ENCODE peak calls at places on chromosomes 5 and 9, in five cellular contexts. One of them, this sample, is unnamed.

GRCh38 chr9:32431940-32432555 is 47.6 kb downstream of the ACO1 start:
- DNase-seq in epithelial cell of esophagus: peak; percentile 36
- DNase-seq in AG09309: no peak
- DNase-seq in stomach: peak; percentile 61
- DNase-seq in lower leg skin: no peak
- DNase-seq in this sample: no peak

GRCh38 chr9:114390952-114391351 is 3.2 kb upstream of the AKNA start:
- DNase-seq in epithelial cell of esophagus: no peak
- DNase-seq in stomach: no peak
- DNase-seq in AG09309: no peak
- DNase-seq in lower leg skin: no peak
- DNase-seq in this sample: no peak

GRCh38 chr9:113844466-113844865 is 31.6 kb upstream of the ZNF618 start:
- DNase-seq in epithelial cell of esophagus: no peak
- DNase-seq in lower leg skin: no peak
- DNase-seq in stomach: no peak
- DNase-seq in AG09309: no peak
- DNase-seq in this sample: no peak

GRCh38 chr9:134381671-134382505 is 55.6 kb downstream of the RXRA start:
- DNase-seq in epithelial cell of esophagus: no peak
- DNase-seq in lower leg skin: no peak
- DNase-seq in stomach: no peak
- DNase-seq in AG09309: no peak
- DNase-seq in this sample: no peak

GRCh38 chr5:96933764-96934163 is 2.1 kb upstream of the LNPEP start:
- DNase-seq in epithelial cell of esophagus: no peak
- DNase-seq in lower leg skin: no peak
- DNase-seq in stomach: no peak
- DNase-seq in AG09309: no peak
- DNase-seq in this sample: no peak

GRCh38 chr5:76954383-76954763 is 1.5 kb downstream of the CRHBP start:
- DNase-seq in stomach: no peak
- DNase-seq in epithelial cell of esophagus: no peak
- DNase-seq in AG09309: no peak
- DNase-seq in lower leg skin: no peak
- DNase-seq in this sample: no peak

GRCh38 chr5:147966829-147967228 is 60.5 kb upstream of the C5orf46 start:
- DNase-seq in epithelial cell of esophagus: no peak
- DNase-seq in AG09309: no peak
- DNase-seq in stomach: no peak
- DNase-seq in lower leg skin: no peak
- DNase-seq in this sample: no peak

GRCh38 chr5:13478831-13479465 is 465.5 kb downstream of the DNAH5 start:
- DNase-seq in stomach: peak; percentile 50
- DNase-seq in AG09309: peak; percentile 20
- DNase-seq in lower leg skin: no peak
- DNase-seq in epithelial cell of esophagus: peak; percentile 72
- DNase-seq in this sample: no peak

GRCh38 chr5:159768243-159768642 is 148.0 kb upstream of the ADRA1B start:
- DNase-seq in stomach: no peak
- DNase-seq in lower leg skin: no peak
- DNase-seq in AG09309: no peak
- DNase-seq in epithelial cell of esophagus: no peak
- DNase-seq in this sample: no peak

GRCh38 chr5:131973089-131973712 is 27.7 kb upstream of the MEIKIN start:
- DNase-seq in stomach: no peak
- DNase-seq in lower leg skin: no peak
- DNase-seq in AG09309: no peak
- DNase-seq in epithelial cell of esophagus: no peak
- DNase-seq in this sample: no peak

GRCh38 chr5:61673007-61673735 is 341.1 kb downstream of the ZSWIM6 start:
- DNase-seq in epithelial cell of esophagus: peak; percentile 91
- DNase-seq in lower leg skin: no peak
- DNase-seq in stomach: peak; percentile 33
- DNase-seq in AG09309: peak; percentile 3
- DNase-seq in this sample: peak; percentile 74

GRCh38 chr9:128724744-128725211 is 851 bp upstream of the ZDHHC12 start:
- DNase-seq in stomach: peak; percentile 59
- DNase-seq in epithelial cell of esophagus: peak; percentile 73
- DNase-seq in AG09309: no peak
- DNase-seq in lower leg skin: peak; percentile 94
- DNase-seq in this sample: peak; percentile 18

GRCh38 chr5:35263266-35263665 is 33.0 kb upstream of the PRLR start:
- DNase-seq in AG09309: no peak
- DNase-seq in lower leg skin: no peak
- DNase-seq in epithelial cell of esophagus: no peak
- DNase-seq in stomach: no peak
- DNase-seq in this sample: no peak

GRCh38 chr9:70159630-70160029 is 99.1 kb upstream of the SMC5 start:
- DNase-seq in stomach: no peak
- DNase-seq in AG09309: peak; percentile 18
- DNase-seq in epithelial cell of esophagus: peak; percentile 15
- DNase-seq in lower leg skin: no peak
- DNase-seq in this sample: no peak

GRCh38 chr9:134422301-134422700 is 96.0 kb downstream of the RXRA start:
- DNase-seq in AG09309: no peak
- DNase-seq in lower leg skin: peak; percentile 95
- DNase-seq in epithelial cell of esophagus: peak; percentile 61
- DNase-seq in stomach: peak; percentile 83
- DNase-seq in this sample: no peak

GRCh38 chr5:130541617-130542221 is 623.3 kb downstream of the HINT1 start:
- DNase-seq in epithelial cell of esophagus: peak; percentile 75
- DNase-seq in stomach: no peak
- DNase-seq in AG09309: no peak
- DNase-seq in lower leg skin: no peak
- DNase-seq in this sample: peak; percentile 54

GRCh38 chr5:2068515-2068914 is 185.8 kb upstream of the IRX4 start:
- DNase-seq in epithelial cell of esophagus: no peak
- DNase-seq in AG09309: no peak
- DNase-seq in lower leg skin: no peak
- DNase-seq in stomach: no peak
- DNase-seq in this sample: no peak

GRCh38 chr5:10063997-10064396 is 185.7 kb downstream of the ATPSCKMT start:
- DNase-seq in epithelial cell of esophagus: no peak
- DNase-seq in lower leg skin: peak; percentile 7
- DNase-seq in AG09309: no peak
- DNase-seq in stomach: no peak
- DNase-seq in this sample: no peak

GRCh38 chr9:80157561-80157983 is 585.8 kb downstream of the TLE4 start:
- DNase-seq in epithelial cell of esophagus: no peak
- DNase-seq in lower leg skin: no peak
- DNase-seq in AG09309: peak; percentile 77
- DNase-seq in stomach: no peak
- DNase-seq in this sample: no peak

GRCh38 chr5:143791848-143792701 is 19.9 kb upstream of the HMHB1 start:
- DNase-seq in stomach: no peak
- DNase-seq in lower leg skin: no peak
- DNase-seq in AG09309: no peak
- DNase-seq in epithelial cell of esophagus: no peak
- DNase-seq in this sample: no peak

GRCh38 chr5:96247097-96247675 is 185.9 kb downstream of the PCSK1 start:
- DNase-seq in lower leg skin: no peak
- DNase-seq in stomach: peak; percentile 26
- DNase-seq in epithelial cell of esophagus: peak; percentile 97
- DNase-seq in AG09309: no peak
- DNase-seq in this sample: no peak

GRCh38 chr5:111699976-111700375 is 57.0 kb downstream of the NREP start:
- DNase-seq in AG09309: no peak
- DNase-seq in lower leg skin: no peak
- DNase-seq in epithelial cell of esophagus: peak; percentile 47
- DNase-seq in stomach: peak; percentile 56
- DNase-seq in this sample: no peak

GRCh38 chr5:18765304-18765703 is 1131.0 kb downstream of the TAF11L14 start:
- DNase-seq in lower leg skin: no peak
- DNase-seq in stomach: no peak
- DNase-seq in AG09309: no peak
- DNase-seq in epithelial cell of esophagus: no peak
- DNase-seq in this sample: no peak

GRCh38 chr5:82162568-82162967 is 115.6 kb downstream of the RPS23 start:
- DNase-seq in epithelial cell of esophagus: no peak
- DNase-seq in lower leg skin: no peak
- DNase-seq in stomach: no peak
- DNase-seq in AG09309: no peak
- DNase-seq in this sample: no peak

GRCh38 chr9:127139775-127140174 is 17.3 kb upstream of the ANGPTL2 start:
- DNase-seq in AG09309: no peak
- DNase-seq in epithelial cell of esophagus: no peak
- DNase-seq in lower leg skin: peak; percentile 26
- DNase-seq in stomach: peak; percentile 5
- DNase-seq in this sample: no peak

GRCh38 chr5:52657231-52657645 is 130.5 kb upstream of the ITGA1 start:
- DNase-seq in lower leg skin: no peak
- DNase-seq in stomach: no peak
- DNase-seq in epithelial cell of esophagus: peak; percentile 62
- DNase-seq in AG09309: peak; percentile 10
- DNase-seq in this sample: no peak

GRCh38 chr5:96661101-96661840 is 905 bp upstream of the CAST start:
- DNase-seq in AG09309: no peak
- DNase-seq in epithelial cell of esophagus: peak; percentile 50
- DNase-seq in stomach: no peak
- DNase-seq in lower leg skin: no peak
- DNase-seq in this sample: no peak

GRCh38 chr9:36461341-36461740 is 61.3 kb upstream of the RNF38 start:
- DNase-seq in AG09309: no peak
- DNase-seq in lower leg skin: no peak
- DNase-seq in stomach: no peak
- DNase-seq in epithelial cell of esophagus: no peak
- DNase-seq in this sample: no peak

GRCh38 chr9:136343121-136343883 is 16.0 kb downstream of the GPSM1 start:
- DNase-seq in lower leg skin: no peak
- DNase-seq in epithelial cell of esophagus: no peak
- DNase-seq in AG09309: no peak
- DNase-seq in stomach: peak; percentile 59
- DNase-seq in this sample: no peak
- H3K4me3 ChIP-seq in lower leg skin: no peak overlapping the region
- H3K4me3 ChIP-seq in epithelial cell of esophagus: no peak overlapping the region
- H3K4me3 ChIP-seq in AG09309: no peak overlapping the region
- H3K4me3 ChIP-seq in stomach: peak overlapping the region; percentile 47
- H3K4me3 ChIP-seq in this sample: no peak overlapping the region

GRCh38 chr5:154178661-154179060 is 11.9 kb upstream of the GALNT10 start:
- DNase-seq in AG09309: no peak
- DNase-seq in epithelial cell of esophagus: no peak
- DNase-seq in lower leg skin: no peak
- DNase-seq in stomach: no peak
- DNase-seq in this sample: no peak

GRCh38 chr5:154181156-154181555 is 9.4 kb upstream of the GALNT10 start:
- DNase-seq in AG09309: no peak
- DNase-seq in lower leg skin: no peak
- DNase-seq in epithelial cell of esophagus: no peak
- DNase-seq in stomach: no peak
- DNase-seq in this sample: no peak

GRCh38 chr5:154174091-154174490 is 16.4 kb upstream of the GALNT10 start:
- DNase-seq in lower leg skin: no peak
- DNase-seq in epithelial cell of esophagus: no peak
- DNase-seq in AG09309: no peak
- DNase-seq in stomach: no peak
- DNase-seq in this sample: no peak

GRCh38 chr5:154176191-154176590 is 14.3 kb upstream of the GALNT10 start:
- DNase-seq in stomach: no peak
- DNase-seq in lower leg skin: no peak
- DNase-seq in epithelial cell of esophagus: no peak
- DNase-seq in AG09309: no peak
- DNase-seq in this sample: no peak

DNA sequence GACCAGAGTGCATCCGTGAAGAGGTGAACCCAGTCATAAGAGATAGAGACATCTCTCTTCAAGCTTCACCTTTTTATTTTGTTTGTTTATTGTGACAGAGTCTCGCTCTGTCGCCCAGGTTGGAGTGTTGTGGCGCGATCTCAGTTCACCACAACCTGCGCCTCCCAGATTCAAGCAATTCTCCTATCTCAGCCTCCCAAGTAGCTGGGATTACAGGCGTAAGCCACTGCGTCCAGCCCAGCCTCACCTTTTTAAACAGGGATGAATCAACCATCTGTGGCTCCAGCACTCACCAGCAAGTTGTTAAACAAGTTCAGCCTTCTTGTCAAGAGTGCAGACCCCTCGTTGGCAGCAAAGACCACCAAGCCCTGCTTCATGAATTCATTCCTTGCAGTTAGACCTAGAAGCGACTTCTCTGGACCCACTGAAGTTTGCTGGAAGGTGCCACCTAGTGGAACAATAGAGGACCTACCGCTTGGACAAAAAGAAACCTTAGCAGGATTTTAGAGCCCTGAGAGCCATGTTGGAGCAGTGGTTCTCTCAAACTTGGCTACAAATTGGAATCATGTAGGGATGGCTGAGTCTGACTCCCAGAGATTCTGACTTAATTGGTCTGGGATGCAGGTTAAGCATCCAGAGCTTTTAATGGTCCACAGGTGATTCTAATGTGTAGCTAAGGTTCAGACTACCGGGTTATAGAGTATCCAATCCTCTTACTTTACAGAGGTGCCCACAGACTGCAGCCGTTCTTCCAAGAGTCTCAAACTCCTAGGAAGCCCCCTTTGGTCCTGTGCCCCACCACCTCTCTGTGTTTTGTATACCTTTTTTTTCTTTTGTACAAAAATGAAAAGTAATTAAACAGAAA is 10.5 kb upstream of the GALNT10 start:
- DNase-seq in epithelial cell of esophagus: peak; percentile 62
- DNase-seq in AG09309: no peak
- DNase-seq in lower leg skin: no peak
- DNase-seq in stomach: no peak
- DNase-seq in this sample: no peak
- TF ChIP-seq CTCF in epithelial cell of esophagus: peak; percentile 90
- TF ChIP-seq CTCF in AG09309: peak; percentile 87
- TF ChIP-seq CTCF in lower leg skin: no peak
- TF ChIP-seq CTCF in stomach: peak; percentile 81
- TF ChIP-seq CTCF in this sample: peak; percentile 85

DNA sequence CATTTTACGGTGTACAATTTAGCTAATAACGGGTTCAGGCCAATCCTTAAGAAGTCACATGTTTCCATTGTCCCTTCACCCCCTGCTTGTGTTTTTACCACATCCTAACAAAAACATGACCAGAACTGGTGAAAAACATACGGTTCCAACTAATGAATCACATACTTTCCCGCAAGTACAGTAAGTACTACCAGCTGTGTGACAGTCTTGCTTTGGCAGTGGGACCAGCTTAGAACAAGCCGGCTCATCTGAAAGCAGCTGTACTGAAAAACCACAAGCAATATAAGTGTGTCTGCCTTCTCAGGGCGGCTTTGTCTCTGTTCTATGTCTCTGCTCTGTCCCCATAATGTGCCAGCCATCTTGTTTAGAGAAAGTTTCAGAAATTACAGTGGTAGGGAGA is 242.5 kb downstream of the BNC2 start:
- DNase-seq in lower leg skin: no peak
- DNase-seq in AG09309: peak; percentile 94
- DNase-seq in stomach: no peak
- DNase-seq in epithelial cell of esophagus: no peak
- DNase-seq in this sample: peak; percentile 70
- H3K4me3 ChIP-seq in lower leg skin: no peak overlapping the region
- H3K4me3 ChIP-seq in AG09309: no peak overlapping the region
- H3K4me3 ChIP-seq in stomach: no peak overlapping the region
- H3K4me3 ChIP-seq in epithelial cell of esophagus: no peak overlapping the region
- H3K4me3 ChIP-seq in this sample: no peak overlapping the region

GRCh38 chr5:5063533-5063953 is 76.6 kb upstream of the ADAMTS16 start:
- DNase-seq in epithelial cell of esophagus: no peak
- DNase-seq in AG09309: no peak
- DNase-seq in stomach: no peak
- DNase-seq in lower leg skin: no peak
- DNase-seq in this sample: no peak
- TF ChIP-seq CTCF in epithelial cell of esophagus: no peak
- TF ChIP-seq CTCF in AG09309: peak; percentile 38
- TF ChIP-seq CTCF in stomach: no peak
- TF ChIP-seq CTCF in lower leg skin: no peak
- TF ChIP-seq CTCF in this sample: peak; percentile 54

GRCh38 chr5:177447611-177448243 is 1.1 kb downstream of the PRR7 start:
- DNase-seq in epithelial cell of esophagus: peak; percentile 49
- DNase-seq in lower leg skin: no peak
- DNase-seq in stomach: peak; percentile 54
- DNase-seq in AG09309: no peak
- DNase-seq in this sample: peak; percentile 79
- H3K4me3 ChIP-seq in epithelial cell of esophagus: peak overlapping the region; percentile 20
- H3K4me3 ChIP-seq in lower leg skin: no peak overlapping the region
- H3K4me3 ChIP-seq in stomach: peak overlapping the region; percentile 75
- H3K4me3 ChIP-seq in AG09309: peak overlapping the region; percentile 63
- H3K4me3 ChIP-seq in this sample: peak overlapping the region; percentile 58